ENCODE peak calls at places on chromosomes 3 and 15, in seven cellular contexts. Y is iris pigment epithelial cell; A is H54; G is upper lobe of right lung; L is endothelial cell; Z is activated naive CD8-positive, alpha-beta T cell treated with anti-CD3 and anti-CD28 coated beads, Interleukin-2, amount 50 U/mL, for 24 hours; B is AG09319. O is an unnamed sample.
A peak's percentile ranks its signal among the peaks of the same experiment; 100 is the strongest.

GRCh38 chr3:148827585-148827984 is at the start of gene CPB1:
- DNase-seq in Y (no peak), A (no peak), G (no peak), L (no peak), Z (no peak), B (no peak), O (no peak)

GRCh38 chr3:46854543-46854942 is 8.7 kb downstream of the MYL3 start:
- DNase-seq in Y (no peak), A (no peak), G (peak; percentile 30), L (no peak), Z (peak; percentile 0), B (no peak), O (peak; percentile 8)

GRCh38 chr3:9978664-9979349 is 7.8 kb downstream of the EMC3 start:
- DNase-seq in Y (no peak), A (no peak), G (no peak), L (no peak), Z (no peak), B (no peak), O (no peak)

GRCh38 chr15:74784854-74785715 is 3.2 kb downstream of the CSK start:
- DNase-seq in Y (no peak), A (no peak), G (no peak), L (no peak), Z (no peak), B (no peak), O (no peak)

GRCh38 chr15:55744026-55744655 is 1.2 kb upstream of the PRTG start:
- DNase-seq in Y (no peak), A (no peak), G (no peak), L (no peak), Z (no peak), B (no peak), O (peak; percentile 57)

GRCh38 chr15:92669432-92669831 is 13.9 kb upstream of the FAM174B start:
- DNase-seq in Y (no peak), A (no peak), G (no peak), L (no peak), Z (no peak), B (no peak), O (no peak)

GRCh38 chr3:14826069-14826468 is 7.3 kb downstream of the FGD5 start:
- DNase-seq in Y (no peak), A (no peak), G (no peak), L (no peak), Z (no peak), B (no peak), O (no peak)

GRCh38 chr15:25244731-25245585 is 193.9 kb downstream of the UBE3A start:
- DNase-seq in Y (no peak), A (no peak), G (peak; percentile 41), L (no peak), Z (no peak), B (no peak), O (peak; percentile 3)

GRCh38 chr3:42055291-42055690 is 35.9 kb upstream of the TRAK1 start:
- DNase-seq in Y (peak; percentile 97), A (no peak), G (no peak), L (no peak), Z (no peak), B (no peak), O (no peak)

GRCh38 chr3:124952456-124952855 is 17.9 kb upstream of the MUC13 start:
- DNase-seq in Y (no peak), A (no peak), G (no peak), L (no peak), Z (no peak), B (no peak), O (no peak)

GRCh38 chr15:27342991-27343390 is 372.0 kb downstream of the GABRG3 start:
- DNase-seq in Y (no peak), A (no peak), G (no peak), L (no peak), Z (no peak), B (no peak), O (no peak)

GRCh38 chr3:148229107-148229506 is 468.6 kb upstream of the AGTR1 start:
- DNase-seq in Y (no peak), A (no peak), G (no peak), L (no peak), Z (no peak), B (no peak), O (no peak)

GRCh38 chr3:81666502-81667121 is 94.8 kb downstream of the GBE1 start:
- DNase-seq in Y (peak; percentile 34), A (no peak), G (no peak), L (no peak), Z (no peak), B (peak; percentile 10), O (no peak)

GRCh38 chr3:13657660-13658435 is 108.9 kb downstream of the FBLN2 start:
- DNase-seq in Y (peak; percentile 44), A (peak; percentile 98), G (peak; percentile 79), L (peak; percentile 76), Z (peak; percentile 74), B (no peak), O (peak; percentile 79)

GRCh38 chr15:101275018-101275417 is 2.3 kb downstream of the SELENOS start:
- DNase-seq in Y (no peak), A (no peak), G (no peak), L (no peak), Z (no peak), B (no peak), O (no peak)

GRCh38 chr3:189652042-189652441 is 20.9 kb downstream of the TP63 start:
- DNase-seq in Y (peak; percentile 35), A (no peak), G (no peak), L (peak; percentile 19), Z (no peak), B (no peak), O (peak; percentile 24)

GRCh38 chr15:93929375-93930094 is 301.8 kb upstream of the MCTP2 start:
- DNase-seq in Y (peak; percentile 18), A (peak; percentile 10), G (no peak), L (no peak), Z (no peak), B (peak; percentile 19), O (no peak)